ENCODE peak calls at places on chromosomes 12 and 14, in six cellular contexts. D, M, G, P, V and Q are unnamed samples.

GRCh38 chr12:94260017-94260416 is 111.6 kb downstream of the PLXNC1 start:
- DNase-seq in D (no peak), M (no peak), G (no peak), P (no peak), V (no peak), Q (no peak)

GRCh38 chr14:50064993-50065392 is 51.4 kb downstream of the VCPKMT start:
- DNase-seq in D (no peak), M (no peak), G (peak; percentile 63), P (peak; percentile 38), V (peak; percentile 67), Q (no peak)

GRCh38 chr12:92107094-92107493 is 38.6 kb downstream of the BTG1 start:
- DNase-seq in D (no peak), M (no peak), G (no peak), P (no peak), V (no peak), Q (no peak)

GRCh38 chr14:73170686-73171085 is 34.4 kb downstream of the PSEN1 start:
- DNase-seq in D (no peak), M (no peak), G (no peak), P (no peak), V (no peak), Q (no peak)

GRCh38 chr12:103505371-103506236 is 9.8 kb upstream of the C12orf42 start:
- DNase-seq in D (no peak), M (no peak), G (no peak), P (no peak), V (peak; percentile 44), Q (no peak)

GRCh38 chr14:102848830-102849521 is 71.7 kb downstream of the TRAF3 start:
- DNase-seq in D (no peak), M (peak; percentile 86), G (no peak), P (no peak), V (no peak), Q (no peak)

GRCh38 chr14:55129086-55129427 is at the start of gene LGALS3:
- DNase-seq in D (no peak), M (no peak), G (peak; percentile 68), P (no peak), V (peak; percentile 64), Q (no peak)

GRCh38 chr14:100239840-100240724 is 1.1 kb downstream of the YY1 start:
- DNase-seq in D (peak; percentile 80), M (peak; percentile 81), G (peak; percentile 85), P (peak; percentile 84), V (peak; percentile 85), Q (peak; percentile 82)

GRCh38 chr12:101642115-101643067 is 47.6 kb downstream of the MYBPC1 start:
- DNase-seq in D (no peak), M (no peak), G (no peak), P (no peak), V (no peak), Q (no peak)

GRCh38 chr12:12398026-12398859 is 41.4 kb downstream of the BORCS5 start:
- DNase-seq in D (no peak), M (no peak), G (peak; percentile 54), P (no peak), V (no peak), Q (no peak)

GRCh38 chr12:104137175-104137901 is 672 bp downstream of the NFYB start:
- DNase-seq in D (peak; percentile 23), M (peak; percentile 21), G (peak; percentile 43), P (peak; percentile 42), V (peak; percentile 44), Q (peak; percentile 35)

GRCh38 chr12:4288296-4289019 is 14.9 kb downstream of the CCND2 start:
- DNase-seq in D (no peak), M (no peak), G (no peak), P (no peak), V (no peak), Q (no peak)

GRCh38 chr12:29158364-29158763 is 9.3 kb downstream of the FAR2 start:
- DNase-seq in D (peak; percentile 79), M (no peak), G (no peak), P (no peak), V (no peak), Q (no peak)

GRCh38 chr12:64968989-64969819 is 144.8 kb downstream of the TBC1D30 start:
- DNase-seq in D (no peak), M (no peak), G (no peak), P (no peak), V (no peak), Q (no peak)

GRCh38 chr12:99558113-99558512 is 89.4 kb upstream of the GARIN6 start:
- DNase-seq in D (no peak), M (no peak), G (no peak), P (no peak), V (no peak), Q (no peak)

GRCh38 chr14:38420045-38420444 is 164.2 kb upstream of the CLEC14A start:
- DNase-seq in D (no peak), M (no peak), G (no peak), P (no peak), V (no peak), Q (no peak)

GRCh38 chr12:98725481-98726247 is 80.6 kb downstream of the APAF1 start:
- DNase-seq in D (peak; percentile 43), M (peak; percentile 28), G (no peak), P (no peak), V (peak; percentile 43), Q (peak; percentile 62)

GRCh38 chr14:55518391-55518790 is 61.6 kb upstream of the KTN1 start:
- DNase-seq in D (no peak), M (no peak), G (no peak), P (no peak), V (no peak), Q (no peak)

GRCh38 chr12:39441963-39442894 is 691 bp downstream of the KIF21A start:
- DNase-seq in D (no peak), M (peak; percentile 85), G (peak; percentile 52), P (peak; percentile 18), V (peak; percentile 55), Q (peak; percentile 47)

GRCh38 chr12:113684053-113684907 is 212.6 kb upstream of the LHX5 start:
- DNase-seq in D (no peak), M (peak; percentile 8), G (no peak), P (no peak), V (no peak), Q (no peak)

GRCh38 chr12:51905507-51906438 is 1.5 kb upstream of the ACVRL1 start:
- DNase-seq in D (no peak), M (no peak), G (peak; percentile 74), P (no peak), V (no peak), Q (no peak)

GRCh38 chr12:43760396-43760795 is 1.6 kb downstream of the IRAK4 start:
- DNase-seq in D (no peak), M (no peak), G (no peak), P (no peak), V (no peak), Q (no peak)

GRCh38 chr12:1443421-1444141 is 150.8 kb downstream of the FBXL14 start:
- DNase-seq in D (no peak), M (no peak), G (no peak), P (no peak), V (no peak), Q (no peak)

GRCh38 chr12:75705749-75706719 is 194.6 kb upstream of the KRR1 start:
- DNase-seq in D (no peak), M (no peak), G (no peak), P (no peak), V (no peak), Q (no peak)

GRCh38 chr12:30753233-30753632 is 1.5 kb downstream of the CAPRIN2 start:
- DNase-seq in D (peak; percentile 5), M (no peak), G (no peak), P (peak; percentile 28), V (peak; percentile 34), Q (no peak)

GRCh38 chr14:22563987-22564386 is 25.0 kb downstream of the DAD1 start:
- DNase-seq in D (no peak), M (no peak), G (no peak), P (no peak), V (no peak), Q (no peak)

GRCh38 chr12:13097526-13097925 is 5.9 kb downstream of the GSG1 start:
- DNase-seq in D (peak; percentile 78), M (no peak), G (no peak), P (no peak), V (no peak), Q (no peak)

GRCh38 chr12:124633269-124633953 is 66.0 kb upstream of the NCOR2 start:
- DNase-seq in D (peak; percentile 70), M (no peak), G (no peak), P (no peak), V (peak; percentile 97), Q (no peak)

GRCh38 chr12:41437578-41437977 is 249.5 kb downstream of the PDZRN4 start:
- DNase-seq in D (no peak), M (no peak), G (no peak), P (no peak), V (no peak), Q (no peak)

GRCh38 chr14:25406818-25407217 is 356.9 kb upstream of the STXBP6 start:
- DNase-seq in D (peak; percentile 42), M (peak; percentile 39), G (no peak), P (no peak), V (peak; percentile 40), Q (no peak)

GRCh38 chr14:88518592-88519512 is 36.0 kb downstream of the PTPN21 start:
- DNase-seq in D (no peak), M (no peak), G (no peak), P (no peak), V (no peak), Q (no peak)

GRCh38 chr12:112979281-112979680 is 962 bp downstream of the OAS2 start:
- DNase-seq in D (no peak), M (no peak), G (peak; percentile 76), P (peak; percentile 23), V (no peak), Q (no peak)